ENCODE peak calls at places on chromosomes 5 and 9, in four cellular contexts. K is aorta, F is left lung, D is A549. S is an unnamed sample.

GRCh38 chr5:68960469-68960868 is 133.3 kb upstream of the SLC30A5 start:
- DNase-seq in K (no peak), D (no peak), F (no peak), S (no peak)

GRCh38 chr5:108375768-108376167 is 6.1 kb downstream of the FBXL17 start:
- DNase-seq in D (no peak), F (no peak), K (no peak), S (no peak)

GRCh38 chr9:117205806-117206205 is 209.1 kb downstream of the ASTN2 start:
- DNase-seq in D (no peak), F (no peak), K (no peak), S (no peak)

GRCh38 chr9:28342815-28343338 is 769.6 kb upstream of the C9orf72 start:
- DNase-seq in D (no peak), K (no peak), F (no peak), S (no peak)

GRCh38 chr5:88660947-88661869 is 221.8 kb downstream of the MEF2C start:
- DNase-seq in K (peak), D (peak), F (peak), S (no peak)

GRCh38 chr9:114266969-114267368 is 55.9 kb upstream of the ORM1 start:
- DNase-seq in K (no peak), D (no peak), F (no peak), S (no peak)

GRCh38 chr5:103216137-103216536 is 42.4 kb upstream of the MACIR start:
- DNase-seq in D (no peak), K (no peak), F (no peak), S (no peak)

GRCh38 chr9:114413909-114414308 is 26.1 kb upstream of the AKNA start:
- DNase-seq in F (no peak), D (no peak), K (no peak), S (no peak)

GRCh38 chr5:91182763-91183162 is 200.4 kb downstream of the ARRDC3 start:
- DNase-seq in K (no peak), D (no peak), F (peak), S (no peak)

GRCh38 chr5:120684749-120685415 is 220.8 kb downstream of the PRR16 start:
- DNase-seq in K (no peak), D (no peak), F (no peak), S (no peak)

GRCh38 chr5:103232393-103232999 is 26.1 kb upstream of the MACIR start:
- DNase-seq in F (no peak), K (no peak), D (peak), S (no peak)

GRCh38 chr5:142697846-142698245 is 12.0 kb upstream of the FGF1 start:
- DNase-seq in F (no peak), K (no peak), D (no peak), S (no peak)

GRCh38 chr5:164370841-164371240 is 865.4 kb downstream of the MAT2B start:
- DNase-seq in D (no peak), F (no peak), K (no peak), S (peak)

GRCh38 chr5:54742417-54742889 is 224.9 kb downstream of the SNX18 start:
- DNase-seq in K (no peak), F (no peak), D (peak), S (no peak)

GRCh38 chr9:133708770-133709611 is 29.2 kb downstream of the SARDH start:
- DNase-seq in D (no peak), F (no peak), K (peak), S (no peak)

GRCh38 chr5:58786035-58786434 is 203.2 kb downstream of the RAB3C start:
- DNase-seq in F (no peak), D (no peak), K (no peak), S (no peak)

GRCh38 chr5:13278148-13278547 is 666.3 kb downstream of the DNAH5 start:
- DNase-seq in K (no peak), F (no peak), D (no peak), S (no peak)

GRCh38 chr9:107933042-107933441 is 443.5 kb upstream of the KLF4 start:
- DNase-seq in K (no peak), D (no peak), F (no peak), S (no peak)

GRCh38 chr5:424259-425110 is 18.5 kb upstream of the EXOC3 start:
- DNase-seq in F (no peak), K (peak), D (no peak), S (no peak)

GRCh38 chr5:132103380-132103951 is 29.9 kb downstream of the CSF2 start:
- DNase-seq in D (peak), F (peak), K (peak), S (peak)

GRCh38 chr5:154654484-154655375 is 100.4 kb upstream of the LARP1 start:
- DNase-seq in D (no peak), K (no peak), F (no peak), S (no peak)

GRCh38 chr5:6850033-6850432 is 136.8 kb downstream of the TENT4A start:
- DNase-seq in D (no peak), K (no peak), F (no peak), S (no peak)

GRCh38 chr5:130616161-130616560 is 548.9 kb downstream of the HINT1 start:
- DNase-seq in D (no peak), K (no peak), F (no peak), S (no peak)

GRCh38 chr5:160064441-160064840 is 54.8 kb downstream of the PWWP2A start:
- DNase-seq in K (no peak), F (no peak), D (no peak), S (no peak)

GRCh38 chr5:171397190-171397589 is 9.5 kb downstream of the NPM1 start:
- DNase-seq in D (no peak), K (no peak), F (no peak), S (no peak)

GRCh38 chr9:126673689-126674364 is 60.1 kb downstream of the LMX1B start:
- DNase-seq in D (no peak), F (no peak), K (no peak), S (no peak)

GRCh38 chr9:97531750-97532383 is 30.4 kb downstream of the TMOD1 start:
- DNase-seq in K (no peak), D (no peak), F (no peak), S (no peak)

GRCh38 chr9:6922124-6922676 is 164.4 kb downstream of the KDM4C start:
- DNase-seq in D (no peak), K (no peak), F (no peak), S (no peak)

GRCh38 chr9:38186372-38187115 is 117.5 kb upstream of the SHB start:
- DNase-seq in K (no peak), F (no peak), D (no peak), S (no peak)

GRCh38 chr9:89710689-89711088 is 105.9 kb downstream of the GADD45G start:
- DNase-seq in K (no peak), D (no peak), F (no peak), S (no peak)

GRCh38 chr5:147689436-147689835 is 93.1 kb downstream of the JAKMIP2 start:
- DNase-seq in F (no peak), D (no peak), K (no peak), S (no peak)

GRCh38 chr9:14780251-14780650 is 57.7 kb upstream of the CER1 start:
- DNase-seq in D (no peak), K (no peak), F (no peak), S (no peak)

GRCh38 chr5:146813346-146813745 is 65.2 kb downstream of the PPP2R2B start:
- DNase-seq in K (no peak), F (no peak), D (no peak), S (no peak)

GRCh38 chr5:16879191-16879590 is 56.9 kb downstream of the MYO10 start:
- DNase-seq in F (no peak), K (no peak), D (no peak), S (no peak)

GRCh38 chr5:16880547-16880946 is 55.5 kb downstream of the MYO10 start:
- DNase-seq in F (no peak), K (no peak), D (no peak), S (no peak)

GRCh38 chr5:16883801-16884200 is 52.3 kb downstream of the MYO10 start:
- DNase-seq in D (no peak), F (no peak), K (no peak), S (no peak)

GRCh38 chr5:16879650-16880049 is 56.4 kb downstream of the MYO10 start:
- DNase-seq in D (no peak), F (no peak), K (no peak), S (no peak)

GRCh38 chr5:16881253-16881652 is 54.8 kb downstream of the MYO10 start:
- DNase-seq in F (no peak), K (no peak), D (no peak), S (no peak)
- H3K27ac ChIP-seq in F (no peak), K (no peak), D (peak), S (no peak)

DNA sequence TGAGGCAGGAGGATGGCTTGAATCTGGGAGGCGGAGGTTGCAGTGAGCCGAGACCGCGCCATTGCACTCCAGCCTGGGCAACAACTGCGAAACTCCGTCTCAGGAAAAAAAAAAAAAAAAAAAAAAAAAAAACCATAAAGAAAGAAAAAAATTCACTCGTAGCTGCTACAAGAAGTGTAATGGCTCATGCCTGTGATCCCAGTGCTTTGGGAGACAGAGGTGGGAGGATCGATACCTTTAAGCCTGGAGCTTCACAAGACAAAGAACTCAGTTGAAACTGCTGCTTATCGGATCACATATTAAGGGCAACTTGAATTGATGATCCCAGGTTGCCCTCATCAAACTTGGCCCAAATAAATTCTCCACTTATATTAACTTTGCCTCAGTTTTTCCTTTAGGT is 1.0 kb upstream of the ZCCHC7 start:
- DNase-seq in D (no peak), K (no peak), F (no peak), S (no peak)
- H3K27ac ChIP-seq in D (peak), K (no peak), F (peak), S (no peak)

DNA sequence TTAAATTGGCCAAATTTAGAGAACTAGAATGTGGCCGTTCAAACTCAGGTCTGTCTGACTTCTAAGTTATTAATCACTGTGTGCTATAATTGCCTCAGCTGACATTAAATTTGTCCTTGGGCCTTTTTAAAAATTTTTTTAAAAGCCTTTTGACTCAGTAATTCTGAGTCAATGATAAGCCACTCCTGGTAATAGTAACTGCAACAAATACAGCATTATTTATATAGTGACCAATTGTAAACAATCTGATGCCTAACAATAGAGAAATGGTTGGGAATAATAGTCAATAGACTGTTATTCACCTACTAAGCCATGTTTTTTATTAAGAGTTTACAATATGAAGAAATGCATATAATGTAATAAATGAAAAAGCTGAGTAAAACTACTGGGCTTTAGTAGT is 70.9 kb upstream of the FSD1L start:
- DNase-seq in F (no peak), K (no peak), D (no peak), S (no peak)
- H3K27ac ChIP-seq in F (no peak), K (no peak), D (no peak), S (no peak)

DNA sequence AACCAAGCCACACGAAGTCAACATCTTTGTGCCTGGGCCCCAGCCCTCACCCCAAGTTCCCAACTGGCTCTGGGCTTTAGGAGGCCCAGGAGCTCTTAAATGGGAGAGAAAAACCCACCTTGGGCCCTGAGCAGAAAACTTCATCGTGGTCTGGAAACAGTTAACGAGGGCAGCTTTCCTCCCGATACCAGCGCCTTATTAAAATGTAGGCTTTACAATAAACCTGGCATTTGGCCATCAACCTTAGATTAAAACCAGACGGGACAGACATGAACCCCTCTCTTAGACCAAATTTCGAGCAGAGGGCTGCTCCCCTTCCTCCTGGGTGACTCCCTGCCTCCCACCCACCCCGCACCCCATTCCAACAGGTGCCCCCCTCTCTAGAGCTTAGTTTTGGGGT is 39.4 kb downstream of the PRRX2 start:
- DNase-seq in F (no peak), K (no peak), D (no peak), S (no peak)
- H3K27ac ChIP-seq in F (no peak), K (peak), D (no peak), S (no peak)

DNA sequence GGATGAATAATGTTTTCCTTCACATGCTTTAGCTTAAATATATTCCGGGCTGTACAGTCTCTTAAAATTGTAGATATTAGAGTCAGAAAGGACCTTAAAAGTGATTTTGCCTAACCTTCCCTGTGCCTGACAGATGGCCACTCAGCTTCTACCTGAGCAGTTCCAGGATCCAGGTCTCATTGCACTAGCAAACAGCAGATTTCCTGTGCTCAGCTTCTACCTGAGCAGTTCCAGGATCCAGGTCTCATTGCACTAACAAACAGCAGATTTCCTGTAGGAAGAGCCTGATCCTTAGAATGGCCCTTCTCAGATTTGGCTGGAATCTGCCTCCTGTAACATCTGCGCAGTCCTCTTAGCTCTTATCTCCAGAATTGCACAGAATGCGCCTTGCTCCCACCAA is 219.8 kb downstream of the AOPEP start:
- DNase-seq in D (no peak), K (no peak), F (no peak), S (no peak)
- H3K27ac ChIP-seq in D (peak), K (peak), F (peak), S (peak)

GRCh38 chr5:128469924-128470323 is 68.1 kb downstream of the FBN2 start:
- DNase-seq in F (no peak), D (no peak), K (no peak), S (no peak)

GRCh38 chr5:128472032-128472431 is 66.0 kb downstream of the FBN2 start:
- DNase-seq in K (no peak), D (no peak), F (no peak), S (no peak)

GRCh38 chr5:128475693-128476092 is 62.4 kb downstream of the FBN2 start:
- DNase-seq in D (no peak), K (no peak), F (no peak), S (no peak)

GRCh38 chr5:128472919-128473318 is 65.1 kb downstream of the FBN2 start:
- DNase-seq in K (no peak), D (no peak), F (no peak), S (no peak)

DNA sequence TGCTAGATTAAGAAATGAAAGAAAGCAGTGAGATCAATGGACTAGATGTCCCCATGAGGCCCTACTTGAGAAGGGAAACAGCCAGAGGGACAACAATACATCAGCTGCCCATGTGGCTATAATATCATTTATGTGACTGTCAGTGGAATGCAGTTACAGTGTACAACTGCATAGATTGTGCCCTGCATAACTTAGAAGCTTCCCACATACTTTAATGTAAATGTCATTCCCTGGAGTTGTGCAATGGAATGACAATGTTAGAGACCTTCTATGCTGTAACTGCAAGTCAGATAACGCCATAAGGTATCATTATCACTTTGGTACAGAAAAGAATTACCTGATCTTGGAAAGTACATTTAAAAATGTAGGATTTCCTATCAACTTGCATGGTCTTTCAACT is 67.4 kb downstream of the FBN2 start:
- DNase-seq in D (no peak), F (no peak), K (no peak), S (no peak)
- H3K27ac ChIP-seq in D (no peak), F (no peak), K (no peak), S (no peak)

DNA sequence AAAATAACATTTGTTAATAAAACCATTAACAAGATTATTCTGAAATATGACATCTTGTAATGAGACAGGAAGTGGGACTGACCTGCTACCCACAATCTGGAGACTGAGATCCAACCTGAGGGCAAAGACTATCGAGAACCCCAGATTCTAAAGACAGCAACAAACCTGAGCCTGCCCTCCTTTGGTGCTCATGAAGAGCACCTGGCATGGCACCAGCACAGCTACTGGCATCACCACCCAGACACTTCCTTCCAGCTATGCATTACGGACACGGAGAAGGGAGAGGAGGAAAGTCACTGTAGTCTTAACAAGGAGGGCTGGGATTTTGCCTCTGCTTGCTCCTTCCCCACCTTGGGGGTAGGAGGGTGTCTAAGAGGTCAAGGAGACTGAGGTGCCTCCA is 105.5 kb downstream of the AUH start:
- DNase-seq in D (no peak), K (no peak), F (no peak), S (no peak)
- H3K27ac ChIP-seq in D (no peak), K (no peak), F (no peak), S (no peak)

DNA sequence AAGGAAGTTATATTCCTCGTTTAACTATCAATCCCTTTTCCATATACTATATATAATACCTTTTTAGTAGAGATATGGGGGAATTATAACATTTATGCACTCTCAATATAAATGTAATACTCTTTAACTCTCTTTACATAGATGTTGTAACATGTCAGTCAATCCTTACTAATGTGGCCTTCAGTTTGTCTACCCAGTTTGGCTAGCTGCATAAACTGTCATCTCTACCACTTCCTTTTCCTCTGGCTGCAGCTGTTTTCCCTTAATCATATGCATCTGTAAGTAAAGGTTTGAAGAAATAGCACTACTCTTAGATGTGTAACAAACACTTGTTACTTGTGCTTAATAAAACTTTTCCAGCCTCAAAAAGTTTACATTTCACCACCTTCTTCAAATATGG is 13.4 kb downstream of the ABHD17B start:
- DNase-seq in F (no peak), D (no peak), K (no peak), S (no peak)
- H3K27ac ChIP-seq in F (no peak), D (no peak), K (no peak), S (no peak)

DNA sequence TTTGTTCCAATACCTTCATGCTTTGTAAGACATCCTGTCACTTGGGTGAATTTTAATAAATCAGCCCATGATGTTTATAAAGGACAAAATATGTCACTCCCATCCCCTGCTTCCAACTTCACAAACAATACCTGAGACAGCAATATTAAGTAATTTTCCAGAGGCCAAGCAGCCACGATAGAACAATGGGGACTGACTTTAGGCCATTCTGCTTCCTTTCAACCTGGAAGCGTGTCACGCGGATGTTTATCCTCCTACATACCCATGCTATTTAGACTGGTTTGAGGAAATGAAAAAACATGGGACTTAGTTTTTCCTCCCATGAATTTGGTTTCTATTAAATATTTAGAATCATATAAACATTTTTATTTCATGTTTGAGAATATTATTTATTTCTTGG is 82.9 kb downstream of the GRAMD2B start:
- DNase-seq in D (no peak), K (no peak), F (no peak), S (no peak)
- H3K27ac ChIP-seq in D (no peak), K (no peak), F (no peak), S (no peak)

S was measured in epithelial cell of prostate.